ENCODE peak calls at places on chromosomes 4 and X, in eight cellular contexts. One of them, this sample, is unnamed.

GRCh38 chr4:76614589-76614988 is 179.6 kb downstream of the SHROOM3 start:
- DNase-seq in PC-9: no peak
- DNase-seq in mammary epithelial cell: no peak
- DNase-seq in GM23248: peak
- DNase-seq in fibroblast of lung: peak
- DNase-seq in HCT116: no peak
- DNase-seq in H9: no peak
- DNase-seq in PC-3: no peak
- DNase-seq in this sample: peak

GRCh38 chrX:51614353-51614752 is 4.4 kb downstream of the CENPVL3 start:
- DNase-seq in H9: peak
- DNase-seq in PC-9: no peak
- DNase-seq in HCT116: peak
- DNase-seq in mammary epithelial cell: peak
- DNase-seq in PC-3: peak
- DNase-seq in GM23248: peak
- DNase-seq in fibroblast of lung: peak
- DNase-seq in this sample: peak

GRCh38 chr4:13484749-13485345 is 707 bp upstream of the RAB28 start:
- DNase-seq in PC-9: peak
- DNase-seq in HCT116: peak
- DNase-seq in GM23248: peak
- DNase-seq in PC-3: peak
- DNase-seq in H9: no peak
- DNase-seq in mammary epithelial cell: no peak
- DNase-seq in fibroblast of lung: peak
- DNase-seq in this sample: peak

GRCh38 chrX:30893206-30893605 is 4.2 kb upstream of the TAB3 start:
- DNase-seq in HCT116: no peak
- DNase-seq in GM23248: no peak
- DNase-seq in mammary epithelial cell: peak
- DNase-seq in fibroblast of lung: no peak
- DNase-seq in PC-3: peak
- DNase-seq in H9: no peak
- DNase-seq in PC-9: peak
- DNase-seq in this sample: no peak

GRCh38 chr4:127162741-127163140 is 470.0 kb upstream of the INTU start:
- DNase-seq in H9: no peak
- DNase-seq in GM23248: peak
- DNase-seq in PC-3: no peak
- DNase-seq in mammary epithelial cell: peak
- DNase-seq in fibroblast of lung: peak
- DNase-seq in PC-9: no peak
- DNase-seq in HCT116: no peak
- DNase-seq in this sample: peak

GRCh38 chrX:18733273-18733672 is 25.8 kb downstream of the PPEF1 start:
- DNase-seq in PC-3: no peak
- DNase-seq in H9: no peak
- DNase-seq in mammary epithelial cell: no peak
- DNase-seq in fibroblast of lung: no peak
- DNase-seq in GM23248: no peak
- DNase-seq in HCT116: no peak
- DNase-seq in PC-9: no peak
- DNase-seq in this sample: no peak

GRCh38 chrX:1427756-1428155 is 25.0 kb downstream of the ASMTL start:
- DNase-seq in H9: no peak
- DNase-seq in PC-3: no peak
- DNase-seq in HCT116: no peak
- DNase-seq in PC-9: no peak
- DNase-seq in mammary epithelial cell: no peak
- DNase-seq in GM23248: no peak
- DNase-seq in fibroblast of lung: no peak
- DNase-seq in this sample: no peak

GRCh38 chrX:31038585-31039326 is 33.1 kb downstream of the FTHL17 start:
- DNase-seq in mammary epithelial cell: peak
- DNase-seq in PC-9: no peak
- DNase-seq in fibroblast of lung: peak
- DNase-seq in H9: peak
- DNase-seq in GM23248: peak
- DNase-seq in HCT116: no peak
- DNase-seq in PC-3: peak
- DNase-seq in this sample: peak

GRCh38 chr4:155777971-155778710 is 19.3 kb downstream of the GUCY1B1 start:
- DNase-seq in fibroblast of lung: peak
- DNase-seq in mammary epithelial cell: no peak
- DNase-seq in PC-3: peak
- DNase-seq in PC-9: no peak
- DNase-seq in H9: no peak
- DNase-seq in HCT116: no peak
- DNase-seq in GM23248: peak
- DNase-seq in this sample: peak

DNA sequence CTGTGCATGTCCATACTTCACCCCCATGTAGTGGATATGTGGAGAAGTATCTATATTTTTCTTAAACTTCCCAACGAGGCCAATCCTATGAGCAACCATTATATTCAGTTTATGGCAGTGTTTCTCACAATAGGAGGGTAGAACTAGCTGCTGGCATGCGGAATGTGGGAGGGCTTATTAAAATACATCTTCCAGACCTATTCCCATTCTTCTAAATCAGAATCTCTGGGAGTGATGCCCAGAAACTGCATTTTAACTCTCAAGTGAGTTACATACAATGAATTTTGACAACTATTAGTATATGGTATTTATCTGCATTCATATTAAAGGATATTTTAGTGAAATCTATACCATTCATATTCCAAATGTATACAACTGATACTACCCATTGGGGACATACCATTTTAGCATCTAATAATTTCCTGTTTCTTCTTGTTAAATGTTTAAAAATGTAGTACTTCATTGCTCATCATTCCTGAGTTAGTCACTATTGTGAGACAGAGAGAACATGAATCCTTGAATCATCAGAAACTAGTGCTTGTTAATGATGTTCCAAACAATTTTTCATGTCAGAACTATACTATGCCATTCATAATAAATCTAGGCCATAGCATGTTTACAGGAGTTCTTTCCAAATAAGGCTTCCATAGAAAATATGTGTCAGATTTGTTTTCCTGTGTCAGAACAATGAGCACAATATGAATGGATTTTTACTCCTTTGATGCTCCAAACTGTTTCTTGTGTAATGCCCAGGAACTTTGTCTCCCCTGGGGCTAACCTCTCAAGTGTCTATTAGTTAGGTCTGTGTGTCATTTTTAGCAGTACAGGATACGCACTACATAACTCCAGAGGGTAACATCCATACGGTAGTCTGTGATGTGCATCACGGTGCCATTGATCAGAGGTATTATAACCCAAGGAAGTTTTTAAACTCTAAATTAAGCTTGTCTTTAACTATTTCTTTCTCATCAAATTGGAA is 198.8 kb upstream of the BMP3 start:
- DNase-seq in mammary epithelial cell: peak
- DNase-seq in HCT116: no peak
- DNase-seq in PC-3: peak
- DNase-seq in GM23248: peak
- DNase-seq in PC-9: no peak
- DNase-seq in H9: no peak
- DNase-seq in fibroblast of lung: peak
- DNase-seq in this sample: peak
- H3K4me2 ChIP-seq in mammary epithelial cell: no peak
- H3K4me2 ChIP-seq in HCT116: no peak
- H3K4me2 ChIP-seq in PC-3: no peak
- H3K4me2 ChIP-seq in GM23248: no peak
- H3K4me2 ChIP-seq in PC-9: no peak
- H3K4me2 ChIP-seq in H9: no peak
- H3K4me2 ChIP-seq in fibroblast of lung: no peak
- H3K4me2 ChIP-seq in this sample: no peak

DNA sequence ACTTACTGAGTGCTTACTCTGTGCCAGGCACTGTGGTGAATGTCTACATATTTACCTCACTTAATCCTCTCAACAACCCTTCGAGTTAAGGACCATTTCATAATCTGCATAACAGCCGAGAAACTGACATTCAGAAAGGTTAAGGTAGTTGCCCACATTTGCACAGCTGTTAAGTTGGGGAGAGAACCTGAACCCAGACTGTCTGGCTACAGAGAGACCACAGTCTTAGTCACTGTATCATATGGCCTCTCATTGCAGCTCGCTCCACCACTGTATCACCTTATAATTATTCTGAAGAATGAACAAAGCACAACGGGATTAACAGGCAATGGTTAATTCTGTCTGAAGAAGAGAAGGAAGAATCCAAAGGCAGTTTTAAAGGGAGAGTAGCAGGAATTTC is 98.5 kb downstream of the ADGRA3 start:
- DNase-seq in H9: no peak
- DNase-seq in PC-9: no peak
- DNase-seq in fibroblast of lung: no peak
- DNase-seq in PC-3: no peak
- DNase-seq in GM23248: no peak
- DNase-seq in mammary epithelial cell: no peak
- DNase-seq in HCT116: no peak
- DNase-seq in this sample: no peak
- H3K27ac ChIP-seq in H9: no peak
- H3K27ac ChIP-seq in PC-9: no peak
- H3K27ac ChIP-seq in fibroblast of lung: no peak
- H3K27ac ChIP-seq in PC-3: no peak
- H3K27ac ChIP-seq in GM23248: no peak
- H3K27ac ChIP-seq in mammary epithelial cell: no peak
- H3K27ac ChIP-seq in HCT116: no peak
- H3K27ac ChIP-seq in this sample: no peak

DNA sequence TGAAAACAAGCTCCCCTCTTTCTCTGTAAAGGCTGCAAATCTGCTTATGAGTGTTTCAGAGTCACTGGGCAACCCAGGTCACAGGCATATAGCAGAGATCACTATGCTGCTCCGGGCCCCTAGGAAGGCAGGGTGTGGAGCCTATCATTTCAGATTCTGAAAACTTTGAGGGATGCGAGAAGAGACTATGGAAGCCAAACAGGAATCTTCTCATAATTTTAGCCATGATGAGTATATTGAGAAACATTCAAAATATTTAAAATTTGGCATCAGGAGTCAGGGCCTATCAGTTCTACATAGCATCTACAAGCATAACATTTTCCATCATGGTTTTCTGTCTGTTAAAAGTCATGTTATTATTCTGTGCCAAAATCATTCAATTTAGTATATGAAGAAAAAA is 61.7 kb upstream of the ATXN3L start:
- DNase-seq in PC-9: no peak
- DNase-seq in mammary epithelial cell: no peak
- DNase-seq in H9: no peak
- DNase-seq in fibroblast of lung: no peak
- DNase-seq in GM23248: peak
- DNase-seq in HCT116: no peak
- DNase-seq in PC-3: no peak
- DNase-seq in this sample: peak
- H3K4me2 ChIP-seq in PC-9: no peak
- H3K4me2 ChIP-seq in mammary epithelial cell: no peak
- H3K4me2 ChIP-seq in H9: no peak
- H3K4me2 ChIP-seq in fibroblast of lung: no peak
- H3K4me2 ChIP-seq in GM23248: peak
- H3K4me2 ChIP-seq in HCT116: no peak
- H3K4me2 ChIP-seq in PC-3: no peak
- H3K4me2 ChIP-seq in this sample: no peak

GRCh38 chr4:147732516-147733193 is 767 bp downstream of the ARHGAP10 start:
- DNase-seq in mammary epithelial cell: peak
- DNase-seq in PC-9: peak
- DNase-seq in fibroblast of lung: peak
- DNase-seq in PC-3: peak
- DNase-seq in GM23248: peak
- DNase-seq in H9: peak
- DNase-seq in HCT116: no peak
- DNase-seq in this sample: peak

GRCh38 chr4:147733614-147734344 is 1.9 kb downstream of the ARHGAP10 start:
- DNase-seq in GM23248: peak
- DNase-seq in PC-3: peak
- DNase-seq in PC-9: peak
- DNase-seq in mammary epithelial cell: peak
- DNase-seq in fibroblast of lung: peak
- DNase-seq in H9: no peak
- DNase-seq in HCT116: no peak
- DNase-seq in this sample: peak

GRCh38 chr4:147730333-147730732 is 1.6 kb upstream of the ARHGAP10 start:
- DNase-seq in HCT116: no peak
- DNase-seq in GM23248: peak
- DNase-seq in PC-3: peak
- DNase-seq in fibroblast of lung: no peak
- DNase-seq in mammary epithelial cell: no peak
- DNase-seq in PC-9: no peak
- DNase-seq in H9: no peak
- DNase-seq in this sample: no peak

GRCh38 chr4:147734496-147734895 is 2.6 kb downstream of the ARHGAP10 start:
- DNase-seq in fibroblast of lung: no peak
- DNase-seq in PC-9: no peak
- DNase-seq in PC-3: no peak
- DNase-seq in GM23248: no peak
- DNase-seq in H9: no peak
- DNase-seq in HCT116: no peak
- DNase-seq in mammary epithelial cell: no peak
- DNase-seq in this sample: no peak

DNA sequence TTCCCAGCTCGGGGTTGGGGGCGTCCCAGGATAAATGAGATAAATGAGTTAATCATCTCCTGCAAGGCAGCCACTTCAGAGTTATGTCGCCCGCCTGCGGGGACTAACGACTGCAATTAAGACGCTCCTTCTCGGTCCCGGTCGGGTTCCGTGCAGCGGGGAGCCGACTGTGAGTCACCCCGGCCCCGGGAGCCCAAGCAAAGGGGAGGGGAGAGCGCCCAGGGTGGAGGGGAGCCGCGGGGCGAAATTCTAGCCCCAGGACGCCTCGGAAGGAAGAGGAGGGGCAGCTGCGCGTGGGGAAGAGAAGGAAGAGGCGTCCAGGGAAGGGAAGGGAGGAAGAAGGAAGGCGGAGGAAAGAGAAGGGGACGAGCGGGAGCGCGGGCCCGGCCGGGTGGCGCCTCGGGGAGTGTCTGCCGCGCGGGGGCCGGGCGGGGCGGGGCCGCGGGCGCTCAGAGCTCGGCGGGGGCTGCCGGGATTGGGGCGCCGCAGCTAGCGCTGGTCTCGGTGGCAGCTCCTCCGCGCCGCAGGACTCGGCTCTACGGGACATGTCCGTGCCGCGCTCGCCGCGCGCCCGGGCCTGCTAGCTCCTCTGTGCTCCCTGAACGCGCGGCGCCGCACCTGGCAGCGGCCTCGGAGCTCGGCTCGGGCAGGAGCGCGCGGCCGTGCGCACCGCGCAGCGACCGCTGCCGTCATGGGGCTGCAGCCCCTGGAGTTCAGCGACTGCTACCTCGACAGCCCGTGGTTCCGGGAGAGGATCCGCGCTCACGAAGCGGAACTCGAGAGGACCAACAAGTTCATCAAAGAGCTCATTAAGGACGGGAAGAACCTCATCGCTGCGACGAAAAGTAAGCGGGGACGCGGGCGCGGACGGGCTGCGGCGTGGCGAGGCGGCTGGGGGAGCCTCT is at the start of gene ARHGAP10:
- DNase-seq in H9: peak
- DNase-seq in GM23248: peak
- DNase-seq in HCT116: no peak
- DNase-seq in PC-9: peak
- DNase-seq in mammary epithelial cell: peak
- DNase-seq in PC-3: peak
- DNase-seq in fibroblast of lung: peak
- DNase-seq in this sample: peak
- H3K27ac ChIP-seq in H9: no peak
- H3K27ac ChIP-seq in GM23248: peak
- H3K27ac ChIP-seq in HCT116: peak
- H3K27ac ChIP-seq in PC-9: peak
- H3K27ac ChIP-seq in mammary epithelial cell: peak
- H3K27ac ChIP-seq in PC-3: peak
- H3K27ac ChIP-seq in fibroblast of lung: peak
- H3K27ac ChIP-seq in this sample: peak

This sample was measured in IMR-90.